ENCODE peak calls at places on chromosomes 12 and 14, in ten cellular contexts. O is thoracic aorta; B is MCF 10A; Q is CD8-positive, alpha-beta T cell; P is neural progenitor cell; E is lower leg skin; C is transverse colon; K is nephron progenitor cell; V is A549; F is lower lobe of right lung. W is an unnamed sample.
A peak's percentile ranks its signal among the peaks of the same experiment; 100 is the strongest.

GRCh38 chr14:71629250-71629649 is 303.0 kb upstream of the RGS6 start:
- DNase-seq in Q (no peak), K (no peak), V (no peak), C (no peak), O (no peak), P (no peak), E (no peak), B (no peak), F (no peak), W (no peak)

GRCh38 chr12:75481774-75482173 is 1.2 kb downstream of the GLIPR1 start:
- DNase-seq in B (peak; percentile 66), P (no peak), C (peak; percentile 13), F (no peak), V (no peak), K (no peak), O (no peak), Q (no peak), E (no peak), W (no peak)

GRCh38 chr12:3961573-3961972 is 88.4 kb upstream of the PARP11 start:
- DNase-seq in E (peak; percentile 56), O (no peak), F (no peak), P (no peak), V (no peak), K (no peak), C (no peak), Q (no peak), B (no peak), W (no peak)

GRCh38 chr12:105882404-105882803 is 256.4 kb downstream of the NUAK1 start:
- DNase-seq in B (no peak), E (no peak), C (no peak), O (no peak), F (no peak), Q (no peak), P (peak; percentile 32), K (no peak), V (no peak), W (no peak)

GRCh38 chr12:46557539-46558373 is 185.2 kb upstream of the SLC38A2 start:
- DNase-seq in P (no peak), E (no peak), Q (no peak), F (no peak), O (no peak), B (peak; percentile 70), K (no peak), C (no peak), V (no peak), W (no peak)

GRCh38 chr12:11653215-11653753 is 3.8 kb downstream of the ETV6 start:
- DNase-seq in F (no peak), V (no peak), B (no peak), Q (no peak), O (no peak), C (peak; percentile 17), K (no peak), E (no peak), P (no peak), W (peak; percentile 52)

GRCh38 chr12:46124848-46125619 is 134.7 kb upstream of the SCAF11 start:
- DNase-seq in B (peak; percentile 87), Q (peak; percentile 57), P (peak; percentile 77), V (peak; percentile 59), F (no peak), E (no peak), C (peak; percentile 51), O (peak; percentile 6), K (peak; percentile 47), W (peak; percentile 42)

GRCh38 chr12:65277994-65278575 is 398 bp upstream of the MSRB3 start:
- DNase-seq in C (no peak), O (no peak), F (no peak), B (no peak), Q (no peak), K (no peak), V (no peak), P (peak; percentile 39), E (peak; percentile 84), W (no peak)

GRCh38 chr14:79161576-79161975 is 991.4 kb downstream of the NRXN3 start:
- DNase-seq in O (no peak), E (no peak), Q (no peak), F (no peak), C (no peak), B (peak; percentile 64), P (peak; percentile 80), V (no peak), K (peak; percentile 79), W (no peak)

GRCh38 chr12:70692681-70693288 is 55.6 kb upstream of the PTPRB start:
- DNase-seq in F (no peak), V (peak; percentile 17), Q (no peak), C (no peak), B (peak; percentile 37), O (no peak), E (no peak), P (peak; percentile 7), K (no peak), W (no peak)

DNA sequence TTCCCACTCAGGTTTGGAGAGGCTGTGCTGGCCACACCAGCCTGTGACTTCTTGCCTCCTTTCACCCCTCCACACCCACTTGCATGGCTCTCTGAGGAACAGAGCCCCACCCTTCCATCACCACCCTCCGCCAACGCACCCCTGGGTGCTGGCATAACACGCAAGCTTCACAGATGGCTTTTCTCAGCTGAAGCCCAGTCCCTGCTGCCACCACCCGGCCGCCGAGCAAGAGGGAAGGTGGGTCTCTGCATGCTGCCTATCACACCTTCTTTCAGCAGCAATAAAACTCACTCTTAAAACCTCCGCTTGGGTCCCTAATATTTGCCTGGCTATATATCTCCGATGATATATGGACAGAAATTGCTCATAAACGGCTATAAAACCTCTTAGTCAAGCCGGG is 41.6 kb downstream of the SMUG1 start:
- DNase-seq in O (no peak), P (no peak), E (no peak), Q (no peak), V (no peak), C (no peak), F (peak; percentile 53), B (no peak), K (no peak), W (no peak)
- TF ChIP-seq CTCF in O (peak; percentile 12), P (no peak), E (no peak), Q (no peak), V (no peak), C (no peak), F (no peak), B (no peak), K (no peak), W (no peak)

GRCh38 chr12:27394676-27395075 is 51.9 kb upstream of the SMCO2 start:
- DNase-seq in Q (no peak), E (no peak), F (no peak), K (no peak), O (no peak), C (no peak), V (no peak), P (no peak), B (no peak), W (no peak)

GRCh38 chr12:27400856-27401255 is 45.7 kb upstream of the SMCO2 start:
- DNase-seq in P (no peak), E (no peak), V (no peak), B (no peak), F (no peak), Q (no peak), O (no peak), K (peak; percentile 16), C (no peak), W (no peak)

GRCh38 chr12:27396416-27396815 is 50.1 kb upstream of the SMCO2 start:
- DNase-seq in B (no peak), C (no peak), Q (no peak), O (no peak), E (no peak), V (no peak), F (no peak), P (no peak), K (no peak), W (no peak)

DNA sequence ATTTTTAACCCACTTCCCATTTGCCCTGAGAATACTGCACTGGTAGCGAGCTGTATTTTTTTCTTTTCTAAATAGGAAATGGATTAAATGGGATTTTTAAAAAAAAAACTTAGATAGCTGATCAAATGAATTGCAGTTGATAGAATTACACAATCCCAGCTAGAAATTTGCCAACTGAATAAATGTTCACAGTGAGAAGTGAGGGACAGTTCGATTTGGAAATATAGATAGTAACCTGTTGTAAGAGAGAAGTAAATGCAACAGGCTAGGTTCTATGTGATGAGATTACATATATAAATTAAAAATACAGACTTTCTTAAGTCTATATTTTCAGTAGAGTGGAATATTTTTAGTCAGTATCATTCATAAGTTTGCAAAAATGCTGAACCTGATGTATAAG is 48.1 kb upstream of the SMCO2 start:
- DNase-seq in Q (no peak), C (no peak), V (no peak), B (no peak), F (no peak), O (no peak), K (no peak), E (no peak), P (no peak), W (no peak)
- TF ChIP-seq CTCF in Q (no peak), C (no peak), V (no peak), B (no peak), F (no peak), O (no peak), K (no peak), E (no peak), P (no peak), W (no peak)

DNA sequence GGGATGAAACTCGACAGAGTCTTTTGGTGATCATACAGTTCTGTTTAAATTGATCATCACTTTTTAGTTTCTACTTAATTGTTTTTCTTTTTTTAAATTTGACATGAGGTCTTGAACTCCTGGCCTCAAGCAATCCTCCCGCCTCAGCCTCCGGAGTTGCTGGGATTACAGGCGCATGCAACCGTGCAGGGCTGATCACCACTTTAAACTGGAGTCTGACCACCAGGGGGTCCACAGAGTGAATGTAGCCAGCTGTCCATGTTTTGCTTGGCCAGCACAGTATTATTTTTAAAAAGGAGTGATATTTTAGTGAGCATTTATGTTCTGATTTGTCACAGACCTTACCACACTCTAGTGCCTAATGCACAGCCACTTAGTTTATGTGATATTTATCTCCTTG is 10.7 kb downstream of the DAAM1 start:
- DNase-seq in K (no peak), V (no peak), P (no peak), E (no peak), C (no peak), O (no peak), B (no peak), Q (no peak), F (no peak), W (no peak)
- TF ChIP-seq CTCF in K (peak; percentile 15), V (no peak), P (no peak), E (no peak), C (no peak), O (no peak), B (no peak), Q (no peak), F (no peak), W (no peak)

GRCh38 chr12:7712841-7713442 is 1.7 kb downstream of the DPPA3 start:
- DNase-seq in F (no peak), P (no peak), C (no peak), V (no peak), B (no peak), E (no peak), Q (no peak), K (no peak), O (no peak), W (no peak)

GRCh38 chr12:7711133-7711532 is at the start of gene DPPA3:
- DNase-seq in E (no peak), Q (no peak), F (no peak), B (no peak), O (no peak), P (no peak), K (no peak), V (no peak), C (no peak), W (no peak)

DNA sequence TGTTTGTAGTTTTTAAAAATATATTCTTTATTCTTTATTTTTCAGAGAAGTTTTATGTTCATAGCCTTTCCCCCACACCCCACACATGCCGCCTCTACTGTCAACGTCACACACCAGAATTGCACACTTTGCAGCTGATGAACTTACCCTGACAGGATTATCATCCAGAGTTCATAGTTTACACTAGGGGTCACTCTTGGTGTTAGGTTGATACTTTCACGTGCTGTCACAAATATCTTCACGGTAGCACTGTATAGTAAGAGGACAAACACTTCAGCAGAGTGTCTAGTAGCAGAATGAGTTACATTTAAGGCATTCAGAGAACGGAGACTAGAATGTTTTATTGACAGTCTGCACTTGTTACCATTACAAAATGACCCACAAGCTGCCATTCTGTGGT is 5.2 kb downstream of the DPPA3 start:
- DNase-seq in P (peak; percentile 63), Q (no peak), B (peak; percentile 35), F (no peak), K (no peak), C (no peak), E (no peak), O (no peak), V (peak; percentile 38), W (no peak)
- TF ChIP-seq CTCF in P (peak; percentile 59), Q (no peak), B (no peak), F (no peak), K (no peak), C (no peak), E (no peak), O (no peak), V (peak; percentile 47), W (no peak)

W was measured in GM13976.